ENCODE peak calls at places on chromosomes 5 and 9, in ten cellular contexts. One of them, this sample, is unnamed. For H3K4me1 and H3K9me3, the result is how much of the 10 kb centered on the place peaks cover.

GRCh38 chr5:32541241-32541640 is 44.1 kb upstream of the SUB1 start:
- DNase-seq in breast epithelium: no peak
- DNase-seq in H9: no peak
- DNase-seq in CD4-positive, CD25-positive, alpha-beta regulatory T cell: no peak
- DNase-seq in adipocyte: peak
- DNase-seq in spleen: no peak
- DNase-seq in cardiac muscle cell: peak
- DNase-seq in pancreas: no peak
- DNase-seq in A549: no peak
- DNase-seq in left ventricle myocardium inferior: no peak
- DNase-seq in this sample: no peak

GRCh38 chr9:137273095-137273490 is 4.4 kb upstream of the TOR4A start:
- DNase-seq in breast epithelium: no peak
- DNase-seq in pancreas: peak
- DNase-seq in adipocyte: no peak
- DNase-seq in CD4-positive, CD25-positive, alpha-beta regulatory T cell: no peak
- DNase-seq in A549: no peak
- DNase-seq in H9: peak
- DNase-seq in left ventricle myocardium inferior: no peak
- DNase-seq in cardiac muscle cell: no peak
- DNase-seq in spleen: no peak
- DNase-seq in this sample: no peak

GRCh38 chr5:55062039-55062779 is 38.2 kb downstream of the GZMK start:
- DNase-seq in adipocyte: no peak
- DNase-seq in pancreas: no peak
- DNase-seq in A549: no peak
- DNase-seq in cardiac muscle cell: no peak
- DNase-seq in left ventricle myocardium inferior: no peak
- DNase-seq in spleen: peak
- DNase-seq in CD4-positive, CD25-positive, alpha-beta regulatory T cell: peak
- DNase-seq in breast epithelium: no peak
- DNase-seq in H9: no peak
- DNase-seq in this sample: no peak

GRCh38 chr9:111851536-111851935 is 45.1 kb upstream of the UGCG start:
- DNase-seq in spleen: no peak
- DNase-seq in A549: peak
- DNase-seq in CD4-positive, CD25-positive, alpha-beta regulatory T cell: no peak
- DNase-seq in breast epithelium: no peak
- DNase-seq in adipocyte: no peak
- DNase-seq in left ventricle myocardium inferior: no peak
- DNase-seq in H9: peak
- DNase-seq in pancreas: no peak
- DNase-seq in cardiac muscle cell: no peak
- DNase-seq in this sample: no peak

GRCh38 chr5:134245692-134246091 is 19.8 kb upstream of the PPP2CA start:
- DNase-seq in left ventricle myocardium inferior: no peak
- DNase-seq in breast epithelium: no peak
- DNase-seq in pancreas: no peak
- DNase-seq in spleen: no peak
- DNase-seq in adipocyte: no peak
- DNase-seq in cardiac muscle cell: no peak
- DNase-seq in CD4-positive, CD25-positive, alpha-beta regulatory T cell: no peak
- DNase-seq in A549: peak
- DNase-seq in H9: no peak
- DNase-seq in this sample: no peak

GRCh38 chr5:128546658-128547281 is 8.7 kb upstream of the FBN2 start:
- DNase-seq in breast epithelium: no peak
- DNase-seq in A549: no peak
- DNase-seq in left ventricle myocardium inferior: no peak
- DNase-seq in H9: no peak
- DNase-seq in pancreas: no peak
- DNase-seq in spleen: no peak
- DNase-seq in adipocyte: no peak
- DNase-seq in CD4-positive, CD25-positive, alpha-beta regulatory T cell: no peak
- DNase-seq in cardiac muscle cell: peak
- DNase-seq in this sample: peak

GRCh38 chr5:113061851-113062631 is 85.4 kb downstream of the DCP2 start:
- DNase-seq in H9: peak
- DNase-seq in left ventricle myocardium inferior: no peak
- DNase-seq in pancreas: no peak
- DNase-seq in adipocyte: peak
- DNase-seq in spleen: no peak
- DNase-seq in cardiac muscle cell: peak
- DNase-seq in A549: no peak
- DNase-seq in breast epithelium: no peak
- DNase-seq in CD4-positive, CD25-positive, alpha-beta regulatory T cell: no peak
- DNase-seq in this sample: no peak

GRCh38 chr5:107633171-107633901 is 37.4 kb downstream of the EFNA5 start:
- DNase-seq in cardiac muscle cell: no peak
- DNase-seq in left ventricle myocardium inferior: no peak
- DNase-seq in pancreas: no peak
- DNase-seq in spleen: no peak
- DNase-seq in H9: no peak
- DNase-seq in adipocyte: no peak
- DNase-seq in A549: no peak
- DNase-seq in breast epithelium: no peak
- DNase-seq in CD4-positive, CD25-positive, alpha-beta regulatory T cell: no peak
- DNase-seq in this sample: no peak

GRCh38 chr5:51187953-51188591 is 195.2 kb upstream of the ISL1 start:
- DNase-seq in adipocyte: no peak
- DNase-seq in cardiac muscle cell: no peak
- DNase-seq in H9: peak
- DNase-seq in spleen: no peak
- DNase-seq in A549: no peak
- DNase-seq in breast epithelium: no peak
- DNase-seq in left ventricle myocardium inferior: no peak
- DNase-seq in pancreas: no peak
- DNase-seq in CD4-positive, CD25-positive, alpha-beta regulatory T cell: no peak
- DNase-seq in this sample: no peak

GRCh38 chr5:109964136-109964535 is 274.4 kb downstream of the MAN2A1 start:
- DNase-seq in cardiac muscle cell: no peak
- DNase-seq in H9: no peak
- DNase-seq in left ventricle myocardium inferior: no peak
- DNase-seq in adipocyte: no peak
- DNase-seq in spleen: no peak
- DNase-seq in A549: no peak
- DNase-seq in pancreas: no peak
- DNase-seq in breast epithelium: no peak
- DNase-seq in CD4-positive, CD25-positive, alpha-beta regulatory T cell: no peak
- DNase-seq in this sample: no peak

GRCh38 chr5:83512051-83512745 is 40.7 kb downstream of the VCAN start:
- DNase-seq in CD4-positive, CD25-positive, alpha-beta regulatory T cell: no peak
- DNase-seq in breast epithelium: no peak
- DNase-seq in adipocyte: peak
- DNase-seq in cardiac muscle cell: peak
- DNase-seq in H9: no peak
- DNase-seq in pancreas: no peak
- DNase-seq in left ventricle myocardium inferior: no peak
- DNase-seq in A549: no peak
- DNase-seq in spleen: no peak
- DNase-seq in this sample: no peak

GRCh38 chr5:132446621-132447020 is 44.0 kb downstream of the IRF1 start:
- DNase-seq in pancreas: peak
- DNase-seq in left ventricle myocardium inferior: peak
- DNase-seq in CD4-positive, CD25-positive, alpha-beta regulatory T cell: no peak
- DNase-seq in H9: no peak
- DNase-seq in adipocyte: peak
- DNase-seq in A549: no peak
- DNase-seq in cardiac muscle cell: peak
- DNase-seq in spleen: no peak
- DNase-seq in breast epithelium: no peak
- DNase-seq in this sample: no peak

GRCh38 chr9:100474082-100474949 is 1.4 kb downstream of the TMEFF1 start:
- DNase-seq in A549: no peak
- DNase-seq in breast epithelium: no peak
- DNase-seq in adipocyte: no peak
- DNase-seq in pancreas: no peak
- DNase-seq in CD4-positive, CD25-positive, alpha-beta regulatory T cell: no peak
- DNase-seq in spleen: no peak
- DNase-seq in H9: no peak
- DNase-seq in cardiac muscle cell: no peak
- DNase-seq in left ventricle myocardium inferior: no peak
- DNase-seq in this sample: no peak

GRCh38 chr5:65682148-65682547 is 39.8 kb downstream of the SGTB start:
- DNase-seq in breast epithelium: no peak
- DNase-seq in A549: no peak
- DNase-seq in left ventricle myocardium inferior: no peak
- DNase-seq in H9: no peak
- DNase-seq in spleen: no peak
- DNase-seq in adipocyte: no peak
- DNase-seq in CD4-positive, CD25-positive, alpha-beta regulatory T cell: no peak
- DNase-seq in cardiac muscle cell: no peak
- DNase-seq in pancreas: no peak
- DNase-seq in this sample: no peak

GRCh38 chr9:2559212-2560152 is 62.1 kb upstream of the VLDLR start:
- DNase-seq in left ventricle myocardium inferior: peak
- DNase-seq in H9: no peak
- DNase-seq in spleen: no peak
- DNase-seq in cardiac muscle cell: peak
- DNase-seq in adipocyte: peak
- DNase-seq in breast epithelium: peak
- DNase-seq in CD4-positive, CD25-positive, alpha-beta regulatory T cell: no peak
- DNase-seq in pancreas: peak
- DNase-seq in A549: peak
- DNase-seq in this sample: no peak

GRCh38 chr5:150523472-150524350 is 15.8 kb downstream of the NDST1 start:
- DNase-seq in cardiac muscle cell: peak
- DNase-seq in spleen: no peak
- DNase-seq in left ventricle myocardium inferior: no peak
- DNase-seq in adipocyte: peak
- DNase-seq in CD4-positive, CD25-positive, alpha-beta regulatory T cell: peak
- DNase-seq in breast epithelium: no peak
- DNase-seq in A549: peak
- DNase-seq in H9: peak
- DNase-seq in pancreas: no peak
- DNase-seq in this sample: peak

GRCh38 chr9:113620016-113620376 is 156.5 kb downstream of the RGS3 start:
- DNase-seq in cardiac muscle cell: no peak
- DNase-seq in A549: no peak
- DNase-seq in pancreas: no peak
- DNase-seq in H9: no peak
- DNase-seq in adipocyte: no peak
- DNase-seq in CD4-positive, CD25-positive, alpha-beta regulatory T cell: no peak
- DNase-seq in left ventricle myocardium inferior: no peak
- DNase-seq in spleen: peak
- DNase-seq in breast epithelium: no peak
- DNase-seq in this sample: no peak
- H3K4me1 ChIP-seq in cardiac muscle cell: under half
- H3K4me1 ChIP-seq in A549: under half
- H3K4me1 ChIP-seq in pancreas: under half
- H3K4me1 ChIP-seq in H9: under half
- H3K4me1 ChIP-seq in adipocyte: half or more
- H3K4me1 ChIP-seq in CD4-positive, CD25-positive, alpha-beta regulatory T cell: under half
- H3K4me1 ChIP-seq in left ventricle myocardium inferior: half or more
- H3K4me1 ChIP-seq in spleen: half or more
- H3K4me1 ChIP-seq in breast epithelium: under half
- H3K4me1 ChIP-seq in this sample: under half

DNA sequence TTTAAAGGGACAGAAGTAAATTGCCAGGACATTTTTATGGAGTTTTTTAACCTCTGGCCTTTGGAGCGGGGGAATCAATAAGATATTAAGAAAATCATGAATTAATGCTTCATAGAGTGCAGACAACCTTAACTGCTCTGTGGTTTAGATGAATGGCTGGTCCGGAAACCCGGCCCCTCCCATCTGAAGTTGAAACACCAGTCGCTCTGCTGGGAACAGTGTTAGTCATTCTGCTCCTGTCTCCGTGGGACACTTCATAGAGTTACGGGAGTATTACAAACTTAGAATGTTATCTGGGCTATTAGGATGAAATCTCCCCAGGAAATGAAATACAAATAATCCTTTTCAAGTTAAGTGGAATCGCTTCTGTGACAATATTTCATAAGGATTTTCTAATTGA is 110.1 kb upstream of the IRX2 start:
- DNase-seq in cardiac muscle cell: no peak
- DNase-seq in A549: no peak
- DNase-seq in adipocyte: no peak
- DNase-seq in spleen: no peak
- DNase-seq in breast epithelium: no peak
- DNase-seq in H9: no peak
- DNase-seq in pancreas: no peak
- DNase-seq in left ventricle myocardium inferior: no peak
- DNase-seq in CD4-positive, CD25-positive, alpha-beta regulatory T cell: no peak
- DNase-seq in this sample: no peak
- H3K9me3 ChIP-seq in cardiac muscle cell: under half
- H3K9me3 ChIP-seq in A549: under half
- H3K9me3 ChIP-seq in adipocyte: under half
- H3K9me3 ChIP-seq in spleen: under half
- H3K9me3 ChIP-seq in breast epithelium: under half
- H3K9me3 ChIP-seq in H9: under half
- H3K9me3 ChIP-seq in pancreas: under half
- H3K9me3 ChIP-seq in left ventricle myocardium inferior: under half
- H3K9me3 ChIP-seq in CD4-positive, CD25-positive, alpha-beta regulatory T cell: under half
- H3K9me3 ChIP-seq in this sample: under half

DNA sequence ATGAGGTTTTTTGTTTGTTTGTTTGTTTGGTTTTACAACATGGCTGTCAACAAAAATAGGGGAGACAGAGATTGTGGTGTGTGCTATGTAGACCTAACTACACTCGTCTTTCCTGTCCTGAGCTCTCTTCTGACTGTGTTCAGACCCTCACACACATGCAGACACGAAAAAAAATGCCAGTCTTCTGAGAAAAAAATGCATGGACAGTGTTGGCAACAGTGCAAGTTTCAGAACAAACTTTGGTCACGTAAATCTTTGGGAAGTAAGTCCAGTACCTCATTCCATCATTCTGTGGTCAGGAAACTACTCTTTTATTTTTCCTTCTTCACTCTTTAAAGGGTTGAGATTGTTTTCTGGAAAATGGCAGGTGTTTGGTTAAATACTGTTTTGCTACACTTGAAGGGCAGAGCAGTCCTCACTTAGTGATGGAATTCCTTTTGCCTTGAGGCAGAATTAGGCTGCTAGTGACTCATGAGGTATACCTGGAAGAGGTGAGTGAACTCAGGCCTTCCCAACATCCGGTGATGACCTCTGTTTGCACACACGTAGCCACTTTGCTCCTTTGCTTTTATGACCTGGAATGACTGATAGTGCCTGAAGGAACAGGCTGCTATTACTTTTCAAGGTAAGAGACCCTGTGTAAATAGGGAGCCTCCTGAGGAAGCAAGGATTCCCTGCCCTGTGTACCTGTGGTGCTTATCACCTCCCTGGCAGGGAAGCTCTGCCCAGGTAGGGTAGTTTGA is 81.6 kb upstream of the TNFAIP8 start:
- DNase-seq in A549: peak
- DNase-seq in CD4-positive, CD25-positive, alpha-beta regulatory T cell: no peak
- DNase-seq in H9: peak
- DNase-seq in cardiac muscle cell: no peak
- DNase-seq in breast epithelium: peak
- DNase-seq in left ventricle myocardium inferior: no peak
- DNase-seq in pancreas: peak
- DNase-seq in spleen: no peak
- DNase-seq in adipocyte: no peak
- DNase-seq in this sample: no peak
- H3K4me1 ChIP-seq in A549: half or more
- H3K4me1 ChIP-seq in CD4-positive, CD25-positive, alpha-beta regulatory T cell: half or more
- H3K4me1 ChIP-seq in H9: under half
- H3K4me1 ChIP-seq in cardiac muscle cell: under half
- H3K4me1 ChIP-seq in breast epithelium: under half
- H3K4me1 ChIP-seq in left ventricle myocardium inferior: under half
- H3K4me1 ChIP-seq in pancreas: under half
- H3K4me1 ChIP-seq in spleen: half or more
- H3K4me1 ChIP-seq in adipocyte: half or more
- H3K4me1 ChIP-seq in this sample: under half

GRCh38 chr5:3312299-3312698 is 283.3 kb upstream of the IRX1 start:
- DNase-seq in A549: no peak
- DNase-seq in CD4-positive, CD25-positive, alpha-beta regulatory T cell: no peak
- DNase-seq in adipocyte: no peak
- DNase-seq in cardiac muscle cell: no peak
- DNase-seq in pancreas: no peak
- DNase-seq in left ventricle myocardium inferior: no peak
- DNase-seq in H9: no peak
- DNase-seq in spleen: no peak
- DNase-seq in breast epithelium: no peak
- DNase-seq in this sample: no peak
- H3K9me3 ChIP-seq in A549: under half
- H3K9me3 ChIP-seq in CD4-positive, CD25-positive, alpha-beta regulatory T cell: under half
- H3K9me3 ChIP-seq in adipocyte: under half
- H3K9me3 ChIP-seq in cardiac muscle cell: under half
- H3K9me3 ChIP-seq in pancreas: under half
- H3K9me3 ChIP-seq in left ventricle myocardium inferior: under half
- H3K9me3 ChIP-seq in H9: under half
- H3K9me3 ChIP-seq in spleen: under half
- H3K9me3 ChIP-seq in breast epithelium: under half
- H3K9me3 ChIP-seq in this sample: under half